ENCODE peak calls at places on chromosome 1, in seven cellular contexts. One of them, this sample, is unnamed.

GRCh38 chr1:221994939-221995338 is 253.1 kb upstream of the DUSP10 start:
- DNase-seq in HT1080: peak
- DNase-seq in kidney tubule cell: peak
- DNase-seq in left lung: no peak
- DNase-seq in MM.1S: no peak
- DNase-seq in COR-L47: no peak
- DNase-seq in iPS DF 19.7: no peak
- DNase-seq in this sample: no peak

GRCh38 chr1:43072314-43072713 is 99.8 kb downstream of the EBNA1BP2 start:
- DNase-seq in HT1080: no peak
- DNase-seq in kidney tubule cell: no peak
- DNase-seq in left lung: no peak
- DNase-seq in MM.1S: no peak
- DNase-seq in COR-L47: no peak
- DNase-seq in iPS DF 19.7: no peak
- DNase-seq in this sample: no peak

GRCh38 chr1:161440312-161440894 is 64.9 kb upstream of the FCGR2A start:
- DNase-seq in HT1080: peak
- DNase-seq in kidney tubule cell: peak
- DNase-seq in left lung: peak
- DNase-seq in MM.1S: peak
- DNase-seq in COR-L47: no peak
- DNase-seq in iPS DF 19.7: no peak
- DNase-seq in this sample: peak

GRCh38 chr1:94947453-94947852 is 20.5 kb upstream of the CNN3 start:
- DNase-seq in HT1080: no peak
- DNase-seq in kidney tubule cell: peak
- DNase-seq in left lung: no peak
- DNase-seq in MM.1S: no peak
- DNase-seq in COR-L47: no peak
- DNase-seq in iPS DF 19.7: no peak
- DNase-seq in this sample: no peak

GRCh38 chr1:2448098-2448445 is 28.0 kb upstream of the PLCH2 start:
- DNase-seq in HT1080: no peak
- DNase-seq in kidney tubule cell: no peak
- DNase-seq in left lung: no peak
- DNase-seq in MM.1S: no peak
- DNase-seq in COR-L47: no peak
- DNase-seq in iPS DF 19.7: no peak
- DNase-seq in this sample: no peak

GRCh38 chr1:148385371-148386030 is 97.6 kb downstream of the PPIAL4G start:
- DNase-seq in HT1080: no peak
- DNase-seq in kidney tubule cell: no peak
- DNase-seq in left lung: no peak
- DNase-seq in MM.1S: no peak
- DNase-seq in COR-L47: no peak
- DNase-seq in iPS DF 19.7: no peak
- DNase-seq in this sample: no peak

GRCh38 chr1:91885331-91885715 is 628 bp downstream of the TGFBR3 start:
- DNase-seq in HT1080: no peak
- DNase-seq in kidney tubule cell: peak
- DNase-seq in left lung: peak
- DNase-seq in MM.1S: peak
- DNase-seq in COR-L47: no peak
- DNase-seq in iPS DF 19.7: no peak
- DNase-seq in this sample: no peak

GRCh38 chr1:87953732-87954344 is 625.2 kb downstream of the LMO4 start:
- DNase-seq in HT1080: peak
- DNase-seq in kidney tubule cell: peak
- DNase-seq in left lung: no peak
- DNase-seq in MM.1S: peak
- DNase-seq in COR-L47: peak
- DNase-seq in iPS DF 19.7: peak
- DNase-seq in this sample: peak

GRCh38 chr1:6385673-6386191 is 7.8 kb downstream of the ACOT7 start:
- DNase-seq in HT1080: peak
- DNase-seq in kidney tubule cell: peak
- DNase-seq in left lung: peak
- DNase-seq in MM.1S: no peak
- DNase-seq in COR-L47: no peak
- DNase-seq in iPS DF 19.7: peak
- DNase-seq in this sample: no peak

GRCh38 chr1:61131716-61132115 is 49.4 kb downstream of the NFIA start:
- DNase-seq in HT1080: no peak
- DNase-seq in kidney tubule cell: no peak
- DNase-seq in left lung: no peak
- DNase-seq in MM.1S: no peak
- DNase-seq in COR-L47: no peak
- DNase-seq in iPS DF 19.7: no peak
- DNase-seq in this sample: no peak

GRCh38 chr1:10132852-10133251 is 77.5 kb upstream of the KIF1B start:
- DNase-seq in HT1080: no peak
- DNase-seq in kidney tubule cell: no peak
- DNase-seq in left lung: no peak
- DNase-seq in MM.1S: no peak
- DNase-seq in COR-L47: no peak
- DNase-seq in iPS DF 19.7: no peak
- DNase-seq in this sample: no peak

GRCh38 chr1:200739499-200740290 is 1.0 kb downstream of the CAMSAP2 start:
- DNase-seq in HT1080: peak
- DNase-seq in kidney tubule cell: peak
- DNase-seq in left lung: peak
- DNase-seq in MM.1S: no peak
- DNase-seq in COR-L47: no peak
- DNase-seq in iPS DF 19.7: no peak
- DNase-seq in this sample: peak

GRCh38 chr1:243806310-243806709 is 43.7 kb downstream of the AKT3 start:
- DNase-seq in HT1080: no peak
- DNase-seq in kidney tubule cell: no peak
- DNase-seq in left lung: no peak
- DNase-seq in MM.1S: no peak
- DNase-seq in COR-L47: no peak
- DNase-seq in iPS DF 19.7: no peak
- DNase-seq in this sample: no peak

GRCh38 chr1:215891673-215892072 is 324.6 kb downstream of the KCTD3 start:
- DNase-seq in HT1080: no peak
- DNase-seq in kidney tubule cell: no peak
- DNase-seq in left lung: no peak
- DNase-seq in MM.1S: no peak
- DNase-seq in COR-L47: peak
- DNase-seq in iPS DF 19.7: no peak
- DNase-seq in this sample: no peak

GRCh38 chr1:167641786-167642500 is 11.9 kb downstream of the RCSD1 start:
- DNase-seq in HT1080: no peak
- DNase-seq in kidney tubule cell: no peak
- DNase-seq in left lung: no peak
- DNase-seq in MM.1S: peak
- DNase-seq in COR-L47: no peak
- DNase-seq in iPS DF 19.7: no peak
- DNase-seq in this sample: no peak

GRCh38 chr1:161088587-161089110 is 709 bp downstream of the NECTIN4 start:
- DNase-seq in HT1080: peak
- DNase-seq in kidney tubule cell: peak
- DNase-seq in left lung: no peak
- DNase-seq in MM.1S: no peak
- DNase-seq in COR-L47: no peak
- DNase-seq in iPS DF 19.7: no peak
- DNase-seq in this sample: no peak

GRCh38 chr1:169049258-169049936 is 57.1 kb upstream of the ATP1B1 start:
- DNase-seq in HT1080: no peak
- DNase-seq in kidney tubule cell: no peak
- DNase-seq in left lung: no peak
- DNase-seq in MM.1S: no peak
- DNase-seq in COR-L47: no peak
- DNase-seq in iPS DF 19.7: no peak
- DNase-seq in this sample: no peak

GRCh38 chr1:43836267-43836951 is 97.2 kb upstream of the ARTN start:
- DNase-seq in HT1080: peak
- DNase-seq in kidney tubule cell: peak
- DNase-seq in left lung: no peak
- DNase-seq in MM.1S: peak
- DNase-seq in COR-L47: peak
- DNase-seq in iPS DF 19.7: no peak
- DNase-seq in this sample: no peak

GRCh38 chr1:113401067-113401466 is 10.8 kb downstream of the MAGI3 start:
- DNase-seq in HT1080: no peak
- DNase-seq in kidney tubule cell: no peak
- DNase-seq in left lung: no peak
- DNase-seq in MM.1S: no peak
- DNase-seq in COR-L47: no peak
- DNase-seq in iPS DF 19.7: no peak
- DNase-seq in this sample: no peak

GRCh38 chr1:29631836-29632420 is 395.6 kb downstream of the PTPRU start:
- DNase-seq in HT1080: no peak
- DNase-seq in kidney tubule cell: no peak
- DNase-seq in left lung: no peak
- DNase-seq in MM.1S: no peak
- DNase-seq in COR-L47: no peak
- DNase-seq in iPS DF 19.7: no peak
- DNase-seq in this sample: no peak

GRCh38 chr1:216596298-216596947 is 126.8 kb downstream of the ESRRG start:
- DNase-seq in HT1080: no peak
- DNase-seq in kidney tubule cell: no peak
- DNase-seq in left lung: no peak
- DNase-seq in MM.1S: no peak
- DNase-seq in COR-L47: no peak
- DNase-seq in iPS DF 19.7: no peak
- DNase-seq in this sample: no peak

GRCh38 chr1:164842891-164843290 is 283.9 kb downstream of the PBX1 start:
- DNase-seq in HT1080: no peak
- DNase-seq in kidney tubule cell: no peak
- DNase-seq in left lung: no peak
- DNase-seq in MM.1S: no peak
- DNase-seq in COR-L47: no peak
- DNase-seq in iPS DF 19.7: no peak
- DNase-seq in this sample: no peak

GRCh38 chr1:26218906-26219494 is 15.0 kb upstream of the CEP85 start:
- DNase-seq in HT1080: no peak
- DNase-seq in kidney tubule cell: peak
- DNase-seq in left lung: no peak
- DNase-seq in MM.1S: no peak
- DNase-seq in COR-L47: peak
- DNase-seq in iPS DF 19.7: no peak
- DNase-seq in this sample: no peak

GRCh38 chr1:160993544-160993943 is 27.4 kb downstream of the F11R start:
- DNase-seq in HT1080: peak
- DNase-seq in kidney tubule cell: peak
- DNase-seq in left lung: no peak
- DNase-seq in MM.1S: peak
- DNase-seq in COR-L47: no peak
- DNase-seq in iPS DF 19.7: no peak
- DNase-seq in this sample: no peak

GRCh38 chr1:204391629-204392028 is 20.0 kb downstream of the PPP1R15B start:
- DNase-seq in HT1080: no peak
- DNase-seq in kidney tubule cell: no peak
- DNase-seq in left lung: no peak
- DNase-seq in MM.1S: no peak
- DNase-seq in COR-L47: no peak
- DNase-seq in iPS DF 19.7: no peak
- DNase-seq in this sample: no peak

GRCh38 chr1:173318788-173319187 is 111.7 kb upstream of the TNFSF4 start:
- DNase-seq in HT1080: no peak
- DNase-seq in kidney tubule cell: no peak
- DNase-seq in left lung: no peak
- DNase-seq in MM.1S: no peak
- DNase-seq in COR-L47: no peak
- DNase-seq in iPS DF 19.7: no peak
- DNase-seq in this sample: no peak

GRCh38 chr1:233607252-233608119 is 6.4 kb upstream of the KCNK1 start:
- DNase-seq in HT1080: no peak
- DNase-seq in kidney tubule cell: no peak
- DNase-seq in left lung: no peak
- DNase-seq in MM.1S: peak
- DNase-seq in COR-L47: no peak
- DNase-seq in iPS DF 19.7: no peak
- DNase-seq in this sample: no peak

GRCh38 chr1:156726549-156727226 is 1.6 kb upstream of the METTL25B start:
- DNase-seq in HT1080: peak
- DNase-seq in kidney tubule cell: peak
- DNase-seq in left lung: no peak
- DNase-seq in MM.1S: peak
- DNase-seq in COR-L47: peak
- DNase-seq in iPS DF 19.7: no peak
- DNase-seq in this sample: no peak

GRCh38 chr1:190098756-190099155 is 378.9 kb downstream of the BRINP3 start:
- DNase-seq in HT1080: no peak
- DNase-seq in kidney tubule cell: no peak
- DNase-seq in left lung: peak
- DNase-seq in MM.1S: no peak
- DNase-seq in COR-L47: no peak
- DNase-seq in iPS DF 19.7: no peak
- DNase-seq in this sample: no peak

GRCh38 chr1:113519561-113519960 is 129.2 kb downstream of the MAGI3 start:
- DNase-seq in HT1080: peak
- DNase-seq in kidney tubule cell: peak
- DNase-seq in left lung: no peak
- DNase-seq in MM.1S: no peak
- DNase-seq in COR-L47: no peak
- DNase-seq in iPS DF 19.7: no peak
- DNase-seq in this sample: no peak

GRCh38 chr1:155000725-155001437 is 1.7 kb upstream of the ZBTB7B start:
- DNase-seq in HT1080: peak
- DNase-seq in kidney tubule cell: peak
- DNase-seq in left lung: peak
- DNase-seq in MM.1S: peak
- DNase-seq in COR-L47: peak
- DNase-seq in iPS DF 19.7: no peak
- DNase-seq in this sample: no peak

GRCh38 chr1:107141491-107142369 is 891 bp downstream of the NTNG1 start:
- DNase-seq in HT1080: peak
- DNase-seq in kidney tubule cell: peak
- DNase-seq in left lung: peak
- DNase-seq in MM.1S: peak
- DNase-seq in COR-L47: peak
- DNase-seq in iPS DF 19.7: no peak
- DNase-seq in this sample: no peak

GRCh38 chr1:185054365-185055060 is 9.2 kb downstream of the RNF2 start:
- DNase-seq in HT1080: no peak
- DNase-seq in kidney tubule cell: no peak
- DNase-seq in left lung: no peak
- DNase-seq in MM.1S: no peak
- DNase-seq in COR-L47: no peak
- DNase-seq in iPS DF 19.7: no peak
- DNase-seq in this sample: no peak

GRCh38 chr1:183139281-183139942 is 46.7 kb upstream of the LAMC2 start:
- DNase-seq in HT1080: peak
- DNase-seq in kidney tubule cell: peak
- DNase-seq in left lung: no peak
- DNase-seq in MM.1S: no peak
- DNase-seq in COR-L47: no peak
- DNase-seq in iPS DF 19.7: no peak
- DNase-seq in this sample: no peak

GRCh38 chr1:195278644-195279043 is 1329.6 kb downstream of the KCNT2 start:
- DNase-seq in HT1080: no peak
- DNase-seq in kidney tubule cell: no peak
- DNase-seq in left lung: no peak
- DNase-seq in MM.1S: peak
- DNase-seq in COR-L47: no peak
- DNase-seq in iPS DF 19.7: no peak
- DNase-seq in this sample: no peak

GRCh38 chr1:223106856-223107255 is 36.2 kb downstream of the TLR5 start:
- DNase-seq in HT1080: no peak
- DNase-seq in kidney tubule cell: peak
- DNase-seq in left lung: no peak
- DNase-seq in MM.1S: no peak
- DNase-seq in COR-L47: no peak
- DNase-seq in iPS DF 19.7: no peak
- DNase-seq in this sample: no peak

GRCh38 chr1:184910596-184910995 is 63.7 kb downstream of the NIBAN1 start:
- DNase-seq in HT1080: peak
- DNase-seq in kidney tubule cell: no peak
- DNase-seq in left lung: no peak
- DNase-seq in MM.1S: no peak
- DNase-seq in COR-L47: no peak
- DNase-seq in iPS DF 19.7: no peak
- DNase-seq in this sample: no peak

This sample was measured in GM18507.